ENCODE peak calls at places on chromosomes 12 and 14, in seven cellular contexts. B is neuronal stem cell, V is IMR-90, S is H9, M is mesendoderm, F is H1, Q is trophoblast cell. W is an unnamed sample.

GRCh38 chr12:118436002-118436724 is 59.8 kb downstream of the SUDS3 start:
- DNase-seq in B (peak), V (no peak), S (peak), F (peak), M (peak), Q (peak), W (no peak)

GRCh38 chr12:46391630-46392029 is 19.1 kb upstream of the SLC38A2 start:
- DNase-seq in S (no peak), F (no peak), V (no peak), Q (no peak), M (no peak), B (no peak), W (no peak)

GRCh38 chr14:101980251-101980650 is 15.9 kb downstream of the DYNC1H1 start:
- DNase-seq in S (no peak), Q (peak), M (no peak), F (no peak), V (no peak), B (no peak), W (no peak)

GRCh38 chr12:47080725-47081502 is 1.2 kb upstream of the AMIGO2 start:
- DNase-seq in F (no peak), B (no peak), Q (peak), S (no peak), V (peak), M (peak), W (peak)

GRCh38 chr14:67622675-67623074 is 3.0 kb downstream of the ARG2 start:
- DNase-seq in F (no peak), Q (peak), B (peak), V (peak), M (peak), S (peak), W (peak)

GRCh38 chr14:53952533-53952932 is 4.1 kb downstream of the BMP4 start:
- DNase-seq in M (peak), Q (no peak), S (no peak), B (no peak), V (no peak), F (no peak), W (peak)

GRCh38 chr12:28021704-28022103 is 49.2 kb upstream of the PTHLH start:
- DNase-seq in V (no peak), M (no peak), B (no peak), S (no peak), F (no peak), Q (no peak), W (no peak)

GRCh38 chr12:64025174-64025958 is 180.9 kb downstream of the SRGAP1 start:
- DNase-seq in B (no peak), V (no peak), M (no peak), Q (peak), S (no peak), F (no peak), W (no peak)

GRCh38 chr14:33567736-33568124 is 383.1 kb downstream of the EGLN3 start:
- DNase-seq in S (no peak), B (no peak), Q (no peak), M (no peak), V (no peak), F (no peak), W (peak)

GRCh38 chr14:104254735-104255400 is 116.5 kb downstream of the KIF26A start:
- DNase-seq in S (no peak), V (no peak), F (no peak), B (no peak), Q (no peak), M (no peak), W (no peak)

GRCh38 chr14:71852201-71852600 is 80.0 kb upstream of the RGS6 start:
- DNase-seq in S (no peak), F (no peak), Q (no peak), B (peak), V (no peak), M (peak), W (peak)

GRCh38 chr12:49000346-49000745 is 1.2 kb upstream of the DDN start:
- DNase-seq in V (no peak), Q (no peak), S (peak), B (no peak), M (no peak), F (no peak), W (no peak)

GRCh38 chr12:94874986-94875312 is 128.5 kb downstream of the NDUFA12 start:
- DNase-seq in F (no peak), B (no peak), V (no peak), M (no peak), S (no peak), Q (peak), W (no peak)

GRCh38 chr14:101359221-101360044 is 201.9 kb upstream of the DIO3 start:
- DNase-seq in B (no peak), V (no peak), F (no peak), Q (no peak), M (peak), S (no peak), W (no peak)

GRCh38 chr12:52821826-52822660 is 8.1 kb upstream of the KRT4 start:
- DNase-seq in Q (peak), S (no peak), B (no peak), M (no peak), V (no peak), F (no peak), W (no peak)

GRCh38 chr12:30692470-30692869 is 3.2 kb downstream of the IPO8 start:
- DNase-seq in V (peak), Q (no peak), F (no peak), M (no peak), B (no peak), S (no peak), W (peak)

GRCh38 chr12:12901158-12901791 is 9.9 kb downstream of the GPRC5A start:
- DNase-seq in B (no peak), F (no peak), Q (peak), V (peak), S (no peak), M (no peak), W (peak)

GRCh38 chr12:108282676-108283075 is 56.4 kb downstream of the CMKLR1 start:
- DNase-seq in F (no peak), Q (no peak), V (no peak), M (no peak), S (no peak), B (no peak), W (no peak)

GRCh38 chr12:77031745-77032144 is 33.6 kb downstream of the E2F7 start:
- DNase-seq in M (peak), Q (peak), V (peak), B (no peak), S (no peak), F (no peak), W (peak)

GRCh38 chr12:32534698-32535097 is 135.3 kb downstream of the FGD4 start:
- DNase-seq in B (no peak), V (no peak), Q (no peak), M (no peak), S (no peak), F (no peak), W (no peak)

GRCh38 chr12:23950011-23950774 is 723 bp upstream of the SOX5 start:
- DNase-seq in M (peak), V (peak), B (peak), S (peak), F (peak), Q (no peak), W (peak)

GRCh38 chr14:53032161-53032803 is 81.4 kb upstream of the FERMT2 start:
- DNase-seq in M (no peak), B (peak), F (no peak), Q (peak), S (no peak), V (peak), W (peak)

GRCh38 chr12:53805801-53806200 is 54.0 kb upstream of the CISTR start:
- DNase-seq in B (no peak), Q (no peak), M (no peak), F (no peak), V (peak), S (no peak), W (no peak)

GRCh38 chr12:17361224-17361623 is 728.8 kb downstream of the RERGL start:
- DNase-seq in Q (peak), M (no peak), B (no peak), V (no peak), S (no peak), F (no peak), W (no peak)

GRCh38 chr14:71175491-71175890 is 268.2 kb downstream of the PCNX1 start:
- DNase-seq in Q (peak), M (no peak), B (no peak), S (no peak), V (no peak), F (no peak), W (no peak)

GRCh38 chr14:103132381-103133212 is 9.3 kb downstream of the TNFAIP2 start:
- DNase-seq in Q (no peak), S (no peak), M (no peak), B (no peak), F (no peak), V (no peak), W (peak)

GRCh38 chr12:109153711-109154434 is 37.5 kb downstream of the ACACB start:
- DNase-seq in F (no peak), M (peak), S (peak), B (peak), V (no peak), Q (no peak), W (no peak)

GRCh38 chr14:101508948-101509729 is 52.2 kb upstream of the DIO3 start:
- DNase-seq in F (no peak), V (no peak), B (no peak), Q (no peak), M (no peak), S (no peak), W (no peak)

GRCh38 chr14:66677780-66678179 is 169.8 kb downstream of the GPHN start:
- DNase-seq in B (no peak), F (no peak), S (no peak), Q (no peak), V (no peak), M (no peak), W (no peak)

GRCh38 chr12:27571463-27571862 is 47.5 kb downstream of the PPFIBP1 start:
- DNase-seq in V (peak), S (no peak), B (no peak), M (no peak), F (no peak), Q (no peak), W (peak)

GRCh38 chr14:64496764-64497163 is 6.9 kb downstream of the ZBTB25 start:
- DNase-seq in F (no peak), Q (no peak), S (no peak), V (no peak), M (no peak), B (no peak), W (no peak)

GRCh38 chr14:94009767-94010166 is 12.7 kb downstream of the CCDC197 start:
- DNase-seq in F (no peak), M (no peak), B (no peak), S (no peak), Q (no peak), V (peak), W (no peak)

GRCh38 chr12:47317182-47317915 is 237.6 kb upstream of the AMIGO2 start:
- DNase-seq in S (no peak), V (no peak), M (no peak), F (no peak), B (no peak), Q (no peak), W (no peak)

GRCh38 chr12:50062733-50063452 is 5.5 kb downstream of the ASIC1 start:
- DNase-seq in B (no peak), S (no peak), M (no peak), F (no peak), Q (no peak), V (peak), W (no peak)

GRCh38 chr14:99821519-99822165 is 28.4 kb downstream of the EML1 start:
- DNase-seq in V (peak), F (no peak), B (no peak), Q (no peak), M (no peak), S (peak), W (peak)

GRCh38 chr12:94561943-94562411 is 88.4 kb downstream of the TMCC3 start:
- DNase-seq in V (no peak), M (no peak), F (no peak), B (no peak), S (no peak), Q (peak), W (no peak)

GRCh38 chr12:5900533-5901255 is 44.4 kb downstream of the ANO2 start:
- DNase-seq in M (peak), B (no peak), Q (no peak), F (no peak), V (no peak), S (no peak), W (no peak)

GRCh38 chr12:110684322-110684836 is 4.5 kb downstream of the HVCN1 start:
- DNase-seq in M (no peak), V (peak), S (no peak), F (no peak), B (no peak), Q (no peak), W (no peak)
- H3K4ac ChIP-seq in M (no peak), V (no peak), S (no peak), F (no peak), B (no peak), Q (no peak), W (no peak)

GRCh38 chr14:61103541-61104339 is 122.7 kb downstream of the SLC38A6 start:
- DNase-seq in B (no peak), S (peak), F (peak), M (peak), V (peak), Q (peak), W (peak)

GRCh38 chr14:61099221-61099835 is 118.3 kb downstream of the SLC38A6 start:
- DNase-seq in S (no peak), Q (no peak), F (no peak), V (peak), M (no peak), B (no peak), W (no peak)

GRCh38 chr14:61104358-61104757 is 123.3 kb downstream of the SLC38A6 start:
- DNase-seq in M (no peak), B (no peak), F (peak), S (no peak), V (no peak), Q (no peak), W (no peak)

GRCh38 chr14:61102549-61103466 is 121.8 kb downstream of the SLC38A6 start:
- DNase-seq in B (no peak), Q (no peak), V (no peak), F (peak), S (no peak), M (peak), W (no peak)

DNA sequence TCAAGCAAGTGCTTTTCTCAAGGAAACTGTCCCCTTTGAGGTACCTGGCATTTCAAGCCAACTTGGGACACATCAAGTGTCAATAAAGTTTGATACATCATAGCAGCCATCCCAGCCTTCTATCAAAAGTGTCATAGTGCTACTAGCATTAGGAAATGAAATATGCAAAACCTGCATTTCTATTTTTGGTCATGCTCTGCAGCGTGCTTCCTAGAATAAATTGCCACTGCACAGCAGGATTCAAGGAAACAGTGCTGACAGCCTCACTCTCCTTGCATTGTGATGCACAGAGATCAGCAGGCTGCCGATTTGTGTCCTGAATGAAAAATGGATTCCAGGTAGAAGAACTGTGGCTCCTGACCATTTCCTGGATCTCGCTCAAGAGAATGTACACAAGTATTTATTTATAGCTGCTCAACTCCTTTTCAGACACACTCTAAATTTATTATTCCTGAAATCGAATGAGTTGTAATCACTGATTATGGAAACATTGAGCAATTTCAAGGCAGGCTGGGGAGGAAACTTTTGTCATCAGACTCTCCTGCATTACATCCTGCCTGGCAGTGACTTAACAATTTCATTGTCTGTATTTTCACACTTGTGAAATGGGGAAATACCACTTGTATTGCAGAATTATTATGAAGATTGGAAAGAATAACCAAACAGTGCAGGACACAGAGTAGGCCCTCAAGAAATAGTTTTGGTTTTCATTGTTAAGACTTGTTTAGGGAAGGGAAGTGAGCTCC is 120.9 kb downstream of the SLC38A6 start:
- DNase-seq in B (no peak), F (peak), V (peak), M (peak), S (peak), Q (peak), W (peak)
- H3K4ac ChIP-seq in B (no peak), F (peak), V (peak), M (no peak), S (no peak), Q (no peak), W (peak)

DNA sequence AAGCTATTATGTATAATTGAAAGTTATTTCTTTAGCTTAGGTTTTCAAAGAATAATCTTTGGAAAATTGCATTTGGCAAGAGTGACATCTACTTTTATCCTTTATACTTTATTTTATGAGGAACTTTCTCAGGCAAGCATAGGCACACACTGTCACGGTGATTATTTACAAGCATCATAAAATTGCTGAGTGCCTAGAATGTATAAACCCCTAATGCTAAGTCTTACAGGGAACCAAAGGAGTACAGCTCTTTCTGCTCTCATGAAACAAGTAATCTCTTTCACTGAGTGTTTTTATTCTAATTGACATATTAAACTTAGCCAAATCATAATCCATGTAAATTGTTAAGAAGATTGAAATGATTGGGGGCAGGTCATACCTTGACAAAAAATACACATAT is 154.9 kb downstream of the FSCB start:
- DNase-seq in F (no peak), Q (no peak), M (no peak), B (no peak), S (no peak), V (no peak), W (no peak)
- H3K4ac ChIP-seq in F (no peak), Q (no peak), M (no peak), B (no peak), S (no peak), V (no peak), W (no peak)

GRCh38 chr12:114328292-114328691 is 77.7 kb downstream of the TBX5 start:
- DNase-seq in F (no peak), Q (no peak), B (no peak), M (no peak), V (no peak), S (no peak), W (no peak)
- H3K4ac ChIP-seq in F (no peak), Q (no peak), B (no peak), M (no peak), V (no peak), S (no peak), W (no peak)

GRCh38 chr12:112815589-112816321 is 24.2 kb downstream of the RPH3A start:
- DNase-seq in F (peak), S (no peak), Q (no peak), M (peak), B (no peak), V (no peak), W (no peak)
- H3K4ac ChIP-seq in F (no peak), S (no peak), Q (no peak), M (no peak), B (no peak), V (no peak), W (no peak)

GRCh38 chr12:104072099-104072498 is 7.8 kb downstream of the HCFC2 start:
- DNase-seq in S (no peak), M (no peak), F (no peak), B (no peak), V (peak), Q (no peak), W (no peak)
- H3K4ac ChIP-seq in S (no peak), M (no peak), F (no peak), B (no peak), V (no peak), Q (no peak), W (no peak)

DNA sequence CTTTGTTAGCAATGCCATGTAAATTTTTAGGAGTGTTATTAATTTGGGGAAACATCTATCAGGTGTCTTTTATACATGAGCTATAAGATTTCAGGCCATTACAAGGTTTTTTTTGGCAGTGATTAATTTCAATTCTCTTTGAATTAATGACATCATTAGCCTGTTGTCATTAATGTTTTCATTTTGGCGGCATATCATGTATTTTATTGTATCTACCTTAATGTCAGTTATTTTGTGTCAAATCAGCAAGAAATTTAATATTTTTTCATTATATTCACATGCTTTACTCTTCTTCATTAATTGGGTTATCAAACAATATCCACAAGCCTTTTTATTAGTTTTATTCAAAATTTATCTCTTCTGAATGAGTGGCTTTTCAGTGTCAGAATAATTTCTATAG is 153.0 kb upstream of the CAND1 start:
- DNase-seq in M (no peak), Q (no peak), B (no peak), S (no peak), F (no peak), V (no peak), W (no peak)
- H3K4ac ChIP-seq in M (no peak), Q (no peak), B (no peak), S (no peak), F (no peak), V (no peak), W (no peak)

DNA sequence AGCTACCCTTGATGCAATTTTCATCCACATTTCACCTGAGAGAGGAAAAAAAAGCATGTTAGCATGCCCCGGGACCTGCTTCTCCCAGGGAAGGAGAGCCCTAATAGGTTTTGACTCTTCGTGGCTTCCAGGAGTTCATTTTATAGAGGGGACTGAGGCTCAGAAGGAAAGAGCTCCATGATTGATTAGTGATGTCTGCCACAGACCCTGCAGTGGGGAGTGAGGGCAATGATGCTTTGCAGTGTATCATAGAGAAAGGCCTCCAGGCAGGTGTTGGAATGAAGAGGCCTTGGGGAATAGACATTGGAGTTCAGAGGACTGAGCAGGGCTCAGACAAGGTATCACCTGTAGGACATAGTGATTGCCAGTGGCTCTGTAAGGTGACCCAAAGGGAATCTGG is 41.5 kb downstream of the RNFT2 start:
- DNase-seq in F (no peak), V (no peak), Q (no peak), S (no peak), B (no peak), M (no peak), W (no peak)
- H3K4ac ChIP-seq in F (no peak), V (no peak), Q (no peak), S (no peak), B (no peak), M (no peak), W (no peak)

DNA sequence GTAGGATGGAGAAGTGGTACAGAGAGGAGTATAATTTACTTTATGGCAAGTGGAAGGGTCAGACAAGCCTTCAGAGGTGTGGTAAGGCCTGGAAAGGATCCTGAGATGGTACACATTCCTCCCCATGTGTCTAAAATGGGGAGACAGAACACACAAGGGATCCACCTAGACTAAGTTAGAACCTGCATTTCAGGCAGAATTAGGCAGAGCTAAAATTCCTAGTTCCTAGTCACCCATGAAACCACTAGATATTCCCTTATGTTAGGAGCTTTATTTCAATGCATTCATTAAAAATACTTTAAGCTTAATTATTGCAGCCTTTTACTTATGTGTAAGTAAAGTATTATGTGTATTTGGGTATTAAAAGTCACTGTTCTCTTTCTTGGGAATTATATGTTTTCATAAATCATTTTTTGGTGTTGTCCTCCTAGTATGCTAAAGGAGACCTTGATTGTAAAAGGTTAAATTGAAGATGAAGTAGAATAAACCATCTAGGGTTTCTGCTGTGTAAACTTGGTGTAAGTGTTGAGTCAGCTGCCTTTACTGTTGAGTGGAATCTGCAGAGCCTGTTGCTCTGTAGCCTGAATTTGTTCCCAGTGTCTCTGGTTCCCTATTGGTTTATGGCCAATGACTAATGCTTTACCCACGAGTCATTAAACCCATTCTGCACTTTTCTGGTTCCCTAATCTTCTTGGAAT is 423.2 kb downstream of the ATP23 start:
- DNase-seq in F (no peak), S (no peak), B (no peak), Q (peak), M (peak), V (peak), W (peak)
- H3K4ac ChIP-seq in F (no peak), S (no peak), B (no peak), Q (no peak), M (no peak), V (peak), W (peak)

W was measured in mesenchymal stem cell.